ENCODE peak calls at places on chromosomes 7 and 10, in five cellular contexts. Z is lower lobe of right lung, B is heart left ventricle, O is IMR-90, P is heart right ventricle. N is an unnamed sample. For H3K4me1, the result is how much of the 10 kb centered on the place peaks cover.

GRCh38 chr10:51020175-51020574 is 54.1 kb upstream of the PRKG1 start:
- DNase-seq in Z (no peak), B (no peak), O (no peak), P (no peak), N (no peak)

GRCh38 chr7:93715234-93715633 is 140.7 kb upstream of the CALCR start:
- DNase-seq in Z (peak), B (peak), O (peak), P (peak), N (peak)

GRCh38 chr10:22253578-22253882 is 35.7 kb upstream of the EBLN1 start:
- DNase-seq in Z (peak), B (peak), O (no peak), P (peak), N (no peak)

GRCh38 chr10:90751107-90751997 is 106.5 kb downstream of the HTR7 start:
- DNase-seq in Z (no peak), B (no peak), O (peak), P (no peak), N (peak)

GRCh38 chr7:150685219-150686029 is at the start of gene GIMAP2:
- DNase-seq in Z (no peak), B (peak), O (no peak), P (no peak), N (no peak)

GRCh38 chr7:124765401-124766352 is at the start of gene GPR37:
- DNase-seq in Z (peak), B (peak), O (peak), P (peak), N (peak)

GRCh38 chr7:142813262-142813661 is 41.6 kb upstream of the EPHB6 start:
- DNase-seq in Z (no peak), B (no peak), O (peak), P (no peak), N (no peak)

GRCh38 chr10:123194056-123194455 is 39.9 kb downstream of the BUB3 start:
- DNase-seq in Z (no peak), B (no peak), O (no peak), P (no peak), N (no peak)

GRCh38 chr10:106682175-106682574 is 482.3 kb downstream of the SORCS1 start:
- DNase-seq in Z (no peak), B (no peak), O (peak), P (no peak), N (no peak)

GRCh38 chr7:101167645-101168411 is 2.5 kb upstream of the VGF start:
- DNase-seq in Z (no peak), B (no peak), O (no peak), P (no peak), N (no peak)

GRCh38 chr10:6177880-6178281 is 24.9 kb upstream of the PFKFB3 start:
- DNase-seq in Z (no peak), B (no peak), O (no peak), P (peak), N (no peak)

GRCh38 chr10:69869291-69869841 is 67.7 kb downstream of the COL13A1 start:
- DNase-seq in Z (no peak), B (no peak), O (peak), P (no peak), N (no peak)

GRCh38 chr10:124323145-124323725 is 95.5 kb downstream of the OAT start:
- DNase-seq in Z (no peak), B (no peak), O (no peak), P (no peak), N (peak)

GRCh38 chr7:152522551-152522950 is 86.7 kb upstream of the KMT2C start:
- DNase-seq in Z (no peak), B (peak), O (no peak), P (no peak), N (peak)

GRCh38 chr10:12481956-12482355 is 132.6 kb downstream of the CAMK1D start:
- DNase-seq in Z (no peak), B (no peak), O (no peak), P (no peak), N (no peak)

GRCh38 chr10:92126100-92126650 is 164.7 kb downstream of the CPEB3 start:
- DNase-seq in Z (no peak), B (no peak), O (peak), P (no peak), N (no peak)

GRCh38 chr7:135100856-135101255 is 47.0 kb upstream of the TMEM140 start:
- DNase-seq in Z (no peak), B (no peak), O (peak), P (no peak), N (no peak)

GRCh38 chr10:129046074-129046681 is 420.9 kb upstream of the MGMT start:
- DNase-seq in Z (no peak), B (peak), O (no peak), P (no peak), N (peak)

GRCh38 chr7:11427686-11428273 is 404.2 kb downstream of the THSD7A start:
- DNase-seq in Z (no peak), B (no peak), O (peak), P (no peak), N (peak)

GRCh38 chr10:16360425-16360824 is 76.4 kb upstream of the PTER start:
- DNase-seq in Z (no peak), B (no peak), O (no peak), P (no peak), N (no peak)

GRCh38 chr10:43599333-43599732 is 6.9 kb upstream of the ZNF485 start:
- DNase-seq in Z (no peak), B (no peak), O (no peak), P (no peak), N (no peak)

GRCh38 chr10:79391231-79392019 is 44.2 kb downstream of the PPIF start:
- DNase-seq in Z (peak), B (peak), O (no peak), P (peak), N (peak)

GRCh38 chr10:50511512-50512213 is 112.1 kb downstream of the SGMS1 start:
- DNase-seq in Z (no peak), B (no peak), O (peak), P (no peak), N (peak)

GRCh38 chr7:97734255-97734654 is 2.4 kb downstream of the TAC1 start:
- DNase-seq in Z (no peak), B (no peak), O (no peak), P (no peak), N (no peak)

GRCh38 chr10:12638103-12638502 is 288.8 kb downstream of the CAMK1D start:
- DNase-seq in Z (no peak), B (no peak), O (peak), P (no peak), N (peak)

GRCh38 chr7:95921543-95921942 is 149.2 kb downstream of the DYNC1I1 start:
- DNase-seq in Z (no peak), B (no peak), O (no peak), P (no peak), N (no peak)

GRCh38 chr7:128909605-128910568 is 622 bp downstream of the KCP start:
- DNase-seq in Z (no peak), B (no peak), O (peak), P (no peak), N (peak)

GRCh38 chr7:2156756-2157472 is 75.8 kb downstream of the MAD1L1 start:
- DNase-seq in Z (no peak), B (no peak), O (no peak), P (no peak), N (no peak)

GRCh38 chr7:98733036-98733435 is 116.0 kb downstream of the NPTX2 start:
- DNase-seq in Z (no peak), B (no peak), O (peak), P (no peak), N (peak)

GRCh38 chr10:122252805-122253204 is 18.3 kb upstream of the BTBD16 start:
- DNase-seq in Z (no peak), B (no peak), O (no peak), P (no peak), N (no peak)

GRCh38 chr7:46168231-46168630 is 247.2 kb upstream of the IGFBP3 start:
- DNase-seq in Z (no peak), B (no peak), O (no peak), P (no peak), N (no peak)

GRCh38 chr7:1318661-1319060 is 86.0 kb downstream of the UNCX start:
- DNase-seq in Z (peak), B (no peak), O (no peak), P (no peak), N (no peak)

GRCh38 chr10:12927896-12928295 is 73.6 kb downstream of the CCDC3 start:
- DNase-seq in Z (no peak), B (no peak), O (no peak), P (no peak), N (no peak)

GRCh38 chr10:131142446-131143380 is 168.8 kb downstream of the TCERG1L start:
- DNase-seq in Z (no peak), B (no peak), O (no peak), P (no peak), N (no peak)

GRCh38 chr10:124996127-124996853 is 54.4 kb downstream of the ZRANB1 start:
- DNase-seq in Z (peak), B (no peak), O (no peak), P (no peak), N (no peak)

GRCh38 chr10:84214046-84214572 is 11.2 kb downstream of the LRIT2 start:
- DNase-seq in Z (no peak), B (no peak), O (no peak), P (no peak), N (no peak)

GRCh38 chr10:93152136-93152535 is 78.4 kb downstream of the CYP26A1 start:
- DNase-seq in Z (no peak), B (no peak), O (peak), P (no peak), N (no peak)

DNA sequence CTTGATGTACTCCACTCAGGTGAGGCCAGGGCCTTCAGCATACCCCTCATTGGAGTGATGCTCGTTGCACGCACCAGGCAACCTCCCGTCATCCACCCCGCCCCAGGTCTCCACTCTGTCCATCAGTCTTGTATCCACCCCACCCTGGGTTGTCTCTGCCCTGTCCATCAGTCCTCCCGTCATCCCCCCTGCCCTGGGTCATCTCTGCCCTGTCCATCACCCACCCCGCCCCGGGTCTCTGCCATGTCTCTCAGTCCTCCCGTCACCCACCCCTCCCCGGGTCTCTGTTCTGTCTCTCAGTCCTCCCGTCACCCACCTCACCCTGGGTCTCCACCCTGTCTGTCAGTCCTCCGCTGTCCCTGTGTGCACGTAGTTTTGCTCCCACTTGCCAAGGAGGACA is 59.9 kb downstream of the WDR37 start:
- DNase-seq in Z (no peak), B (no peak), O (no peak), P (no peak), N (no peak)
- H3K4me3 ChIP-seq in Z (no peak), B (no peak), O (no peak), P (no peak), N (no peak)

GRCh38 chr7:127884066-127884559 is 147.1 kb downstream of the LRRC4 start:
- DNase-seq in Z (no peak), B (no peak), O (no peak), P (peak), N (no peak)

GRCh38 chr7:127887096-127887495 is 144.1 kb downstream of the LRRC4 start:
- DNase-seq in Z (no peak), B (no peak), O (no peak), P (no peak), N (no peak)

GRCh38 chr7:127885222-127885772 is 145.9 kb downstream of the LRRC4 start:
- DNase-seq in Z (no peak), B (no peak), O (no peak), P (no peak), N (no peak)

GRCh38 chr7:127886248-127886647 is 145.0 kb downstream of the LRRC4 start:
- DNase-seq in Z (no peak), B (no peak), O (peak), P (no peak), N (no peak)

DNA sequence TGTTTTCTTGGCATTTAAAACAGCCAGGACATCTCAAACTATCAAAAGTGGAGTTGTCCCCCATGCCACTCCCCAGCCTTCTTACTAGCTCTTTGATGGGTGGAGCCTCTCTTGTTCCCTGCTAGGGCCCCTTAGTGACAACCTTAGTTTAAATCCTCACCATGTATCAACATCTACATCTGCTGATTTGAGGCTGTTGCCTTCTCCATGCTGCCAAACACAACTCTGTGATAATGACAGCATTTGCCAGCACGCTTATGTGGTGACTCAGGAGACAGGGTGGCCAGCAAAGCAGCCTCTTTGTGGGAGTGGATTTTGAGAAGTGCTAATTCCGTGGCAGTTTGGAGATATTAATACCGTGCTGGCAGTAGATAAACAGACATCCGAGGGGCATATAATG is 145.4 kb downstream of the LRRC4 start:
- DNase-seq in Z (no peak), B (peak), O (peak), P (no peak), N (peak)
- H3K4me1 ChIP-seq in Z (under half), B (under half), O (under half), P (under half), N (under half)

GRCh38 chr10:8053446-8054242 is 844 bp upstream of the GATA3 start:
- DNase-seq in Z (peak), B (peak), O (peak), P (peak), N (peak)
- H3K4me3 ChIP-seq in Z (peak), B (peak), O (peak), P (peak), N (peak)

GRCh38 chr7:26356929-26357792 is 65.5 kb downstream of the SNX10 start:
- DNase-seq in Z (no peak), B (no peak), O (no peak), P (no peak), N (no peak)
- H3K4me1 ChIP-seq in Z (under half), B (under half), O (under half), P (under half), N (under half)